ENCODE peak calls at places on chromosome 4, in nine cellular contexts. One of them, this sample, is unnamed. For H3K4me1 and H3K9me3, the result is how much of the 10 kb centered on the place peaks cover.

GRCh38 chr4:163672751-163673150 is 178.3 kb downstream of the TMA16 start:
- DNase-seq in mucosa of descending colon: no peak
- DNase-seq in DND-41: no peak
- DNase-seq in cardiac muscle cell: no peak
- DNase-seq in neural progenitor cell: no peak
- DNase-seq in left ventricle myocardium inferior: no peak
- DNase-seq in upper lobe of right lung: no peak
- DNase-seq in naive thymus-derived CD4-positive, alpha-beta T cell: no peak
- DNase-seq in neuronal stem cell: no peak
- DNase-seq in this sample: no peak

GRCh38 chr4:125244848-125245450 is 69.8 kb upstream of the FAT4 start:
- DNase-seq in cardiac muscle cell: peak
- DNase-seq in upper lobe of right lung: no peak
- DNase-seq in neuronal stem cell: no peak
- DNase-seq in neural progenitor cell: no peak
- DNase-seq in naive thymus-derived CD4-positive, alpha-beta T cell: no peak
- DNase-seq in mucosa of descending colon: no peak
- DNase-seq in left ventricle myocardium inferior: no peak
- DNase-seq in DND-41: no peak
- DNase-seq in this sample: peak

GRCh38 chr4:37646237-37646636 is 39.9 kb downstream of the RELL1 start:
- DNase-seq in neural progenitor cell: no peak
- DNase-seq in naive thymus-derived CD4-positive, alpha-beta T cell: no peak
- DNase-seq in upper lobe of right lung: no peak
- DNase-seq in cardiac muscle cell: no peak
- DNase-seq in neuronal stem cell: no peak
- DNase-seq in mucosa of descending colon: no peak
- DNase-seq in left ventricle myocardium inferior: no peak
- DNase-seq in DND-41: no peak
- DNase-seq in this sample: no peak

GRCh38 chr4:110309686-110310085 is 111.3 kb upstream of the ELOVL6 start:
- DNase-seq in neuronal stem cell: no peak
- DNase-seq in DND-41: no peak
- DNase-seq in neural progenitor cell: no peak
- DNase-seq in cardiac muscle cell: no peak
- DNase-seq in naive thymus-derived CD4-positive, alpha-beta T cell: no peak
- DNase-seq in left ventricle myocardium inferior: no peak
- DNase-seq in upper lobe of right lung: no peak
- DNase-seq in mucosa of descending colon: no peak
- DNase-seq in this sample: no peak

GRCh38 chr4:84971319-84971932 is 4.9 kb upstream of the WDFY3 start:
- DNase-seq in neuronal stem cell: no peak
- DNase-seq in mucosa of descending colon: no peak
- DNase-seq in DND-41: no peak
- DNase-seq in upper lobe of right lung: no peak
- DNase-seq in naive thymus-derived CD4-positive, alpha-beta T cell: no peak
- DNase-seq in left ventricle myocardium inferior: no peak
- DNase-seq in cardiac muscle cell: peak
- DNase-seq in neural progenitor cell: peak
- DNase-seq in this sample: no peak

GRCh38 chr4:138630666-138631065 is 384.9 kb upstream of the NOCT start:
- DNase-seq in upper lobe of right lung: no peak
- DNase-seq in naive thymus-derived CD4-positive, alpha-beta T cell: no peak
- DNase-seq in left ventricle myocardium inferior: no peak
- DNase-seq in neural progenitor cell: no peak
- DNase-seq in cardiac muscle cell: no peak
- DNase-seq in neuronal stem cell: no peak
- DNase-seq in DND-41: no peak
- DNase-seq in mucosa of descending colon: no peak
- DNase-seq in this sample: no peak

GRCh38 chr4:49063670-49064069 is 77.6 kb downstream of the CWH43 start:
- DNase-seq in naive thymus-derived CD4-positive, alpha-beta T cell: no peak
- DNase-seq in neuronal stem cell: no peak
- DNase-seq in mucosa of descending colon: no peak
- DNase-seq in neural progenitor cell: no peak
- DNase-seq in left ventricle myocardium inferior: no peak
- DNase-seq in DND-41: no peak
- DNase-seq in cardiac muscle cell: no peak
- DNase-seq in upper lobe of right lung: no peak
- DNase-seq in this sample: no peak

GRCh38 chr4:147118523-147118922 is 172.9 kb upstream of the TTC29 start:
- DNase-seq in left ventricle myocardium inferior: no peak
- DNase-seq in neural progenitor cell: no peak
- DNase-seq in upper lobe of right lung: no peak
- DNase-seq in DND-41: no peak
- DNase-seq in mucosa of descending colon: no peak
- DNase-seq in cardiac muscle cell: no peak
- DNase-seq in naive thymus-derived CD4-positive, alpha-beta T cell: no peak
- DNase-seq in neuronal stem cell: no peak
- DNase-seq in this sample: no peak

GRCh38 chr4:111849726-111850284 is 295.4 kb upstream of the FAM241A start:
- DNase-seq in left ventricle myocardium inferior: no peak
- DNase-seq in mucosa of descending colon: no peak
- DNase-seq in DND-41: no peak
- DNase-seq in upper lobe of right lung: no peak
- DNase-seq in neural progenitor cell: no peak
- DNase-seq in cardiac muscle cell: no peak
- DNase-seq in naive thymus-derived CD4-positive, alpha-beta T cell: no peak
- DNase-seq in neuronal stem cell: no peak
- DNase-seq in this sample: no peak

GRCh38 chr4:139764686-139765085 is 99.1 kb downstream of the MGST2 start:
- DNase-seq in naive thymus-derived CD4-positive, alpha-beta T cell: no peak
- DNase-seq in upper lobe of right lung: no peak
- DNase-seq in neural progenitor cell: no peak
- DNase-seq in neuronal stem cell: no peak
- DNase-seq in cardiac muscle cell: no peak
- DNase-seq in DND-41: no peak
- DNase-seq in left ventricle myocardium inferior: no peak
- DNase-seq in mucosa of descending colon: no peak
- DNase-seq in this sample: no peak

GRCh38 chr4:139762715-139763114 is 97.1 kb downstream of the MGST2 start:
- DNase-seq in left ventricle myocardium inferior: no peak
- DNase-seq in neural progenitor cell: no peak
- DNase-seq in DND-41: no peak
- DNase-seq in mucosa of descending colon: no peak
- DNase-seq in naive thymus-derived CD4-positive, alpha-beta T cell: no peak
- DNase-seq in neuronal stem cell: no peak
- DNase-seq in upper lobe of right lung: no peak
- DNase-seq in cardiac muscle cell: no peak
- DNase-seq in this sample: no peak

GRCh38 chr4:139764192-139764591 is 98.6 kb downstream of the MGST2 start:
- DNase-seq in DND-41: no peak
- DNase-seq in neuronal stem cell: no peak
- DNase-seq in mucosa of descending colon: no peak
- DNase-seq in neural progenitor cell: no peak
- DNase-seq in naive thymus-derived CD4-positive, alpha-beta T cell: no peak
- DNase-seq in left ventricle myocardium inferior: peak
- DNase-seq in upper lobe of right lung: no peak
- DNase-seq in cardiac muscle cell: peak
- DNase-seq in this sample: no peak

GRCh38 chr4:139763205-139763604 is 97.6 kb downstream of the MGST2 start:
- DNase-seq in cardiac muscle cell: no peak
- DNase-seq in neural progenitor cell: peak
- DNase-seq in neuronal stem cell: no peak
- DNase-seq in upper lobe of right lung: no peak
- DNase-seq in left ventricle myocardium inferior: no peak
- DNase-seq in naive thymus-derived CD4-positive, alpha-beta T cell: no peak
- DNase-seq in DND-41: no peak
- DNase-seq in mucosa of descending colon: no peak
- DNase-seq in this sample: no peak

GRCh38 chr4:139763668-139764067 is 98.0 kb downstream of the MGST2 start:
- DNase-seq in naive thymus-derived CD4-positive, alpha-beta T cell: no peak
- DNase-seq in neural progenitor cell: no peak
- DNase-seq in left ventricle myocardium inferior: no peak
- DNase-seq in neuronal stem cell: no peak
- DNase-seq in DND-41: no peak
- DNase-seq in upper lobe of right lung: no peak
- DNase-seq in cardiac muscle cell: peak
- DNase-seq in mucosa of descending colon: no peak
- DNase-seq in this sample: no peak
- H3K4me3 ChIP-seq in naive thymus-derived CD4-positive, alpha-beta T cell: no peak
- H3K4me3 ChIP-seq in neural progenitor cell: no peak
- H3K4me3 ChIP-seq in left ventricle myocardium inferior: peak
- H3K4me3 ChIP-seq in neuronal stem cell: no peak
- H3K4me3 ChIP-seq in DND-41: no peak
- H3K4me3 ChIP-seq in upper lobe of right lung: peak
- H3K4me3 ChIP-seq in cardiac muscle cell: no peak
- H3K4me3 ChIP-seq in mucosa of descending colon: no peak
- H3K4me3 ChIP-seq in this sample: no peak

GRCh38 chr4:113452152-113452551 is 309.4 kb downstream of the CAMK2D start:
- DNase-seq in neuronal stem cell: no peak
- DNase-seq in DND-41: no peak
- DNase-seq in neural progenitor cell: no peak
- DNase-seq in naive thymus-derived CD4-positive, alpha-beta T cell: no peak
- DNase-seq in left ventricle myocardium inferior: no peak
- DNase-seq in upper lobe of right lung: no peak
- DNase-seq in mucosa of descending colon: no peak
- DNase-seq in cardiac muscle cell: no peak
- DNase-seq in this sample: no peak

GRCh38 chr4:113449407-113449974 is 312.0 kb downstream of the CAMK2D start:
- DNase-seq in DND-41: no peak
- DNase-seq in neural progenitor cell: no peak
- DNase-seq in mucosa of descending colon: no peak
- DNase-seq in left ventricle myocardium inferior: no peak
- DNase-seq in naive thymus-derived CD4-positive, alpha-beta T cell: no peak
- DNase-seq in cardiac muscle cell: no peak
- DNase-seq in neuronal stem cell: no peak
- DNase-seq in upper lobe of right lung: no peak
- DNase-seq in this sample: no peak

GRCh38 chr4:113455081-113455480 is 306.5 kb downstream of the CAMK2D start:
- DNase-seq in neural progenitor cell: no peak
- DNase-seq in DND-41: no peak
- DNase-seq in left ventricle myocardium inferior: no peak
- DNase-seq in upper lobe of right lung: no peak
- DNase-seq in mucosa of descending colon: no peak
- DNase-seq in naive thymus-derived CD4-positive, alpha-beta T cell: no peak
- DNase-seq in cardiac muscle cell: no peak
- DNase-seq in neuronal stem cell: no peak
- DNase-seq in this sample: no peak

GRCh38 chr4:113450681-113451080 is 310.9 kb downstream of the CAMK2D start:
- DNase-seq in neuronal stem cell: no peak
- DNase-seq in DND-41: no peak
- DNase-seq in naive thymus-derived CD4-positive, alpha-beta T cell: no peak
- DNase-seq in mucosa of descending colon: no peak
- DNase-seq in cardiac muscle cell: no peak
- DNase-seq in neural progenitor cell: no peak
- DNase-seq in upper lobe of right lung: no peak
- DNase-seq in left ventricle myocardium inferior: no peak
- DNase-seq in this sample: no peak

DNA sequence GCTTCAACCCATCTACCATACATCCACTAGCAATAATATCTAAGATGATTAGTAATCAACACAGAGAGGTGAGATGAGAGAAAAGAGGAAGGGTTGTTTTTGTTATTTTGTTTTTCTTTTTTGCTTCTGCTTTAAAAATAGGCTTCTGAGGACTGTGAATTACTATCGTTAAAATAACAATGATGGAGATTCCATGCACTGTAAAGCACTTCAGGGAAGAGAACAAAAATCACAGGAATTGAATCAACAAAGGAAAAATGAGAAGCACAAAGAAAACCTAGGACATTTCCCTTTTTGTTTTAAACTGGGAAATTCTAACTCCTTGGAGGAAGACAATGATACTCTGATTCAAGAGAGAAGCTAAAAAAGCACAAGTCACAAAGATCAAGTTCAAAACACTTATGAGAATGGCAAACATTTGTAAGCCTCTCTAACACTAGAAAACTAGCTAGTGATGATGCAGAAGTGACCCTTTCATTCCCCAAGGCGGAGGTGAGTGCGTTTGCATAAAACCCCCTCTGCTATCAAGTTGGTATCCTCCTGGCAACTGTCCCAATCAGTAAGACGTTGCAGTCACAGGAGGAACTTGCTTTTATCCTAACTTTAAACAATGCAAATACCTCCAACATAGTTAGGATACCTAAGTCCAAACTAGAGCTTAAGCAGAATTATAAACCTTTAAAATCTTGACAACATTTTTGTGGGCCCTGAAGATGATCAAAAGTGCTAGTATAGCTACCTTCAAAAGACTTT is 308.5 kb downstream of the CAMK2D start:
- DNase-seq in upper lobe of right lung: no peak
- DNase-seq in naive thymus-derived CD4-positive, alpha-beta T cell: no peak
- DNase-seq in DND-41: no peak
- DNase-seq in cardiac muscle cell: peak
- DNase-seq in neuronal stem cell: no peak
- DNase-seq in mucosa of descending colon: no peak
- DNase-seq in left ventricle myocardium inferior: no peak
- DNase-seq in neural progenitor cell: peak
- DNase-seq in this sample: peak
- H3K4me1 ChIP-seq in upper lobe of right lung: under half
- H3K4me1 ChIP-seq in naive thymus-derived CD4-positive, alpha-beta T cell: under half
- H3K4me1 ChIP-seq in DND-41: under half
- H3K4me1 ChIP-seq in cardiac muscle cell: under half
- H3K4me1 ChIP-seq in neuronal stem cell: under half
- H3K4me1 ChIP-seq in mucosa of descending colon: under half
- H3K4me1 ChIP-seq in left ventricle myocardium inferior: half or more
- H3K4me1 ChIP-seq in neural progenitor cell: under half
- H3K4me1 ChIP-seq in this sample: under half

GRCh38 chr4:29581469-29581868 is 1138.7 kb upstream of the PCDH7 start:
- DNase-seq in DND-41: no peak
- DNase-seq in neural progenitor cell: no peak
- DNase-seq in neuronal stem cell: no peak
- DNase-seq in left ventricle myocardium inferior: no peak
- DNase-seq in mucosa of descending colon: no peak
- DNase-seq in upper lobe of right lung: no peak
- DNase-seq in naive thymus-derived CD4-positive, alpha-beta T cell: no peak
- DNase-seq in cardiac muscle cell: no peak
- DNase-seq in this sample: no peak

GRCh38 chr4:29578329-29578728 is 1141.8 kb upstream of the PCDH7 start:
- DNase-seq in neural progenitor cell: no peak
- DNase-seq in mucosa of descending colon: no peak
- DNase-seq in left ventricle myocardium inferior: no peak
- DNase-seq in upper lobe of right lung: no peak
- DNase-seq in neuronal stem cell: no peak
- DNase-seq in naive thymus-derived CD4-positive, alpha-beta T cell: no peak
- DNase-seq in cardiac muscle cell: no peak
- DNase-seq in DND-41: no peak
- DNase-seq in this sample: peak
- H3K9me3 ChIP-seq in neural progenitor cell: under half
- H3K9me3 ChIP-seq in mucosa of descending colon: under half
- H3K9me3 ChIP-seq in left ventricle myocardium inferior: under half
- H3K9me3 ChIP-seq in upper lobe of right lung: under half
- H3K9me3 ChIP-seq in neuronal stem cell: under half
- H3K9me3 ChIP-seq in naive thymus-derived CD4-positive, alpha-beta T cell: under half
- H3K9me3 ChIP-seq in cardiac muscle cell: under half
- H3K9me3 ChIP-seq in DND-41: under half
- H3K9me3 ChIP-seq in this sample: under half

GRCh38 chr4:158208931-158209640 is 1.2 kb upstream of the TMEM144 start:
- DNase-seq in neuronal stem cell: no peak
- DNase-seq in upper lobe of right lung: no peak
- DNase-seq in neural progenitor cell: no peak
- DNase-seq in cardiac muscle cell: no peak
- DNase-seq in DND-41: no peak
- DNase-seq in left ventricle myocardium inferior: no peak
- DNase-seq in naive thymus-derived CD4-positive, alpha-beta T cell: no peak
- DNase-seq in mucosa of descending colon: no peak
- DNase-seq in this sample: no peak

GRCh38 chr4:158211288-158211687 is 1.0 kb downstream of the TMEM144 start:
- DNase-seq in left ventricle myocardium inferior: no peak
- DNase-seq in neuronal stem cell: no peak
- DNase-seq in neural progenitor cell: no peak
- DNase-seq in cardiac muscle cell: peak
- DNase-seq in DND-41: no peak
- DNase-seq in mucosa of descending colon: peak
- DNase-seq in upper lobe of right lung: no peak
- DNase-seq in naive thymus-derived CD4-positive, alpha-beta T cell: no peak
- DNase-seq in this sample: no peak

GRCh38 chr4:158209825-158210807 is at the start of gene TMEM144:
- DNase-seq in neural progenitor cell: peak
- DNase-seq in DND-41: no peak
- DNase-seq in upper lobe of right lung: peak
- DNase-seq in left ventricle myocardium inferior: peak
- DNase-seq in cardiac muscle cell: peak
- DNase-seq in neuronal stem cell: peak
- DNase-seq in mucosa of descending colon: peak
- DNase-seq in naive thymus-derived CD4-positive, alpha-beta T cell: no peak
- DNase-seq in this sample: peak
- H3K4me3 ChIP-seq in neural progenitor cell: peak
- H3K4me3 ChIP-seq in DND-41: no peak
- H3K4me3 ChIP-seq in upper lobe of right lung: peak
- H3K4me3 ChIP-seq in left ventricle myocardium inferior: peak
- H3K4me3 ChIP-seq in cardiac muscle cell: peak
- H3K4me3 ChIP-seq in neuronal stem cell: peak
- H3K4me3 ChIP-seq in mucosa of descending colon: peak
- H3K4me3 ChIP-seq in naive thymus-derived CD4-positive, alpha-beta T cell: peak
- H3K4me3 ChIP-seq in this sample: peak

This sample was measured in HAP-1.